ENCODE peak calls at places on chromosomes 2 and 18, in ten cellular contexts. E, Z, K, F, R, W, S, G, C and P are unnamed samples.

GRCh38 chr18:67145586-67146292 is 370.8 kb downstream of the DSEL start:
- DNase-seq in R (no peak), C (no peak), S (no peak), E (no peak), F (no peak), G (no peak), Z (no peak), W (no peak), K (no peak), P (no peak)

GRCh38 chr2:37573406-37573805 is 98.0 kb downstream of the CDC42EP3 start:
- DNase-seq in K (no peak), S (no peak), W (peak; percentile 52), R (no peak), G (no peak), C (peak; percentile 59), F (no peak), E (no peak), Z (no peak), P (no peak)

GRCh38 chr2:112714836-112715631 is 5.8 kb upstream of the NT5DC4 start:
- DNase-seq in G (no peak), W (peak; percentile 24), K (no peak), C (peak; percentile 33), Z (no peak), E (no peak), R (no peak), F (no peak), S (no peak), P (no peak)

GRCh38 chr18:9280854-9281253 is 53.7 kb upstream of the TWSG1 start:
- DNase-seq in K (no peak), W (no peak), Z (no peak), R (no peak), G (no peak), C (no peak), S (no peak), E (no peak), F (no peak), P (no peak)

GRCh38 chr2:158760887-158761286 is 34.2 kb upstream of the DAPL1 start:
- DNase-seq in E (no peak), R (peak; percentile 62), W (no peak), S (no peak), Z (no peak), G (no peak), K (no peak), F (no peak), C (no peak), P (no peak)

GRCh38 chr18:72542993-72543361 is 1.2 kb downstream of the CBLN2 start:
- DNase-seq in W (peak; percentile 22), K (no peak), Z (peak; percentile 27), S (no peak), C (no peak), E (no peak), G (no peak), F (peak; percentile 6), R (no peak), P (no peak)

GRCh38 chr2:190879474-190880373 is 897 bp upstream of the GLS start:
- DNase-seq in K (no peak), C (peak; percentile 61), R (no peak), G (no peak), S (no peak), Z (no peak), F (no peak), E (no peak), W (no peak), P (no peak)

GRCh38 chr2:46970334-46971288 is 55.0 kb upstream of the MCFD2 start:
- DNase-seq in F (no peak), E (no peak), R (no peak), K (no peak), C (peak; percentile 72), Z (no peak), W (peak; percentile 46), S (no peak), G (no peak), P (no peak)

GRCh38 chr2:14199040-14199439 is 433.5 kb upstream of the LRATD1 start:
- DNase-seq in E (no peak), F (no peak), W (no peak), S (no peak), R (no peak), K (no peak), G (no peak), C (no peak), Z (no peak), P (no peak)

GRCh38 chr18:26464128-26465011 is 84.0 kb downstream of the KCTD1 start:
- DNase-seq in W (no peak), S (no peak), E (no peak), R (no peak), Z (no peak), C (no peak), F (no peak), G (no peak), K (no peak), P (no peak)

GRCh38 chr2:230863031-230863430 is 1.7 kb upstream of the ITM2C start:
- DNase-seq in F (no peak), Z (no peak), K (no peak), G (no peak), S (no peak), E (no peak), R (no peak), C (no peak), W (no peak), P (no peak)

GRCh38 chr18:24731981-24732380 is 271.5 kb downstream of the HRH4 start:
- DNase-seq in W (no peak), F (no peak), E (no peak), S (no peak), R (no peak), G (no peak), Z (no peak), C (no peak), K (no peak), P (no peak)

GRCh38 chr18:44837491-44838185 is 156.9 kb downstream of the SETBP1 start:
- DNase-seq in G (no peak), W (no peak), K (no peak), C (no peak), E (no peak), Z (no peak), R (no peak), F (no peak), S (no peak), P (no peak)

GRCh38 chr2:121307048-121307447 is 22.0 kb upstream of the TFCP2L1 start:
- DNase-seq in F (no peak), C (no peak), E (no peak), G (no peak), Z (no peak), S (no peak), R (no peak), W (no peak), K (no peak), P (no peak)
- TF ChIP-seq CTCF in F (no peak), C (no peak), E (no peak), G (no peak), Z (no peak), S (no peak), R (no peak), W (no peak), K (no peak), P (no peak)

DNA sequence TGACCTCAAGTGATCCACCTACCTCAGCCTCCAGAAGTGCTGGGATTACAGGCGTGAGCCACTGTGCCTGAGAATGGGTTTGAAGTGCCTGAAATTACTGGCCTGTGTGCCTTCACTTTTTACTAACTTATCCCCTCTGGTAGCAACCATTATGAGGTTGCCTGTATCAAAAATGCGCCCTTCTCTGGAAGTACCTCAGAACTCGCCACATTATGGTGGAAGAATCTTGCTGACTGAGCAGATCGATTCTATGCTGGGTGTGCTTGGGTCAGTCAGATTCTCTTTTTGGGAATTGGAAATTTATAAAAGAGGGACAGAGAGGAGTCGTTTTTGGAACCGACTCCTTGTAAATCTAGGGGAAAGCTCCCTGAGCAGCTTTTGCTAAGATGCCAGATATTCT is 8.2 kb downstream of the LHCGR start:
- DNase-seq in S (no peak), F (no peak), C (no peak), E (no peak), K (no peak), R (no peak), W (no peak), G (no peak), Z (no peak), P (no peak)
- TF ChIP-seq CTCF in S (no peak), F (no peak), C (no peak), E (no peak), K (no peak), R (no peak), W (no peak), G (no peak), Z (no peak), P (no peak)

GRCh38 chr2:99190548-99190947 is 9.6 kb downstream of the MRPL30 start:
- DNase-seq in G (no peak), W (no peak), S (no peak), Z (no peak), F (no peak), C (no peak), R (no peak), E (no peak), K (no peak), P (no peak)
- TF ChIP-seq CTCF in G (peak; percentile 30), W (peak; percentile 16), S (peak; percentile 41), Z (no peak), F (peak; percentile 27), C (no peak), R (no peak), E (no peak), K (no peak), P (no peak)

GRCh38 chr2:64661770-64662169 is 8.1 kb upstream of the SERTAD2 start:
- DNase-seq in G (no peak), S (no peak), Z (no peak), W (no peak), R (no peak), E (no peak), K (no peak), C (no peak), F (no peak), P (no peak)
- TF ChIP-seq CTCF in G (no peak), S (no peak), Z (no peak), W (no peak), R (no peak), E (no peak), K (no peak), C (no peak), F (no peak), P (no peak)

GRCh38 chr2:11532434-11533055 is 1.3 kb upstream of the GREB1 start:
- DNase-seq in C (peak; percentile 10), E (peak; percentile 18), S (no peak), K (no peak), R (no peak), F (no peak), Z (no peak), G (no peak), W (no peak), P (no peak)

GRCh38 chr2:11535899-11536344 is 2.1 kb downstream of the GREB1 start:
- DNase-seq in C (no peak), S (no peak), Z (peak; percentile 36), R (no peak), E (no peak), W (no peak), G (no peak), F (no peak), K (no peak), P (no peak)

GRCh38 chr2:11534078-11534745 is 367 bp downstream of the GREB1 start:
- DNase-seq in R (no peak), F (no peak), S (no peak), Z (no peak), W (no peak), K (no peak), C (no peak), E (peak; percentile 26), G (no peak), P (no peak)

GRCh38 chr2:11533278-11534077 is at the start of gene GREB1:
- DNase-seq in C (peak; percentile 17), G (no peak), Z (no peak), K (no peak), W (no peak), F (no peak), S (no peak), R (no peak), E (no peak), P (no peak)

GRCh38 chr2:11534746-11535484 is 1.1 kb downstream of the GREB1 start:
- DNase-seq in C (no peak), G (no peak), S (no peak), F (no peak), E (peak; percentile 10), R (no peak), K (no peak), W (no peak), Z (no peak), P (no peak)
- TF ChIP-seq CTCF in C (no peak), G (peak; percentile 39), S (no peak), F (no peak), E (peak; percentile 44), R (no peak), K (no peak), W (peak; percentile 17), Z (peak; percentile 28), P (no peak)